ENCODE peak calls at places on chromosomes 2 and 18, in ten cellular contexts. One of them, this sample, is unnamed.

GRCh38 chr18:67513285-67513684 is 3.2 kb downstream of the DSEL start:
- DNase-seq in effector memory CD4-positive, alpha-beta T cell: no peak
- DNase-seq in NCI-H82: peak
- DNase-seq in EL: no peak
- DNase-seq in activated CD4-positive, alpha-beta T cell treated with anti-CD3 and anti-CD28 coated beads, Interleukin-2, amount 50 U/mL, for 48 hours: no peak
- DNase-seq in HT1080: peak
- DNase-seq in NT2/D1: no peak
- DNase-seq in fibroblast of gingiva: no peak
- DNase-seq in endodermal cell: no peak
- DNase-seq in bronchial epithelial cell: peak
- DNase-seq in this sample: no peak

GRCh38 chr2:116874021-116874420 is 940.5 kb upstream of the DDX18 start:
- DNase-seq in NCI-H82: peak
- DNase-seq in HT1080: no peak
- DNase-seq in effector memory CD4-positive, alpha-beta T cell: no peak
- DNase-seq in fibroblast of gingiva: no peak
- DNase-seq in bronchial epithelial cell: no peak
- DNase-seq in activated CD4-positive, alpha-beta T cell treated with anti-CD3 and anti-CD28 coated beads, Interleukin-2, amount 50 U/mL, for 48 hours: no peak
- DNase-seq in NT2/D1: no peak
- DNase-seq in EL: no peak
- DNase-seq in endodermal cell: no peak
- DNase-seq in this sample: no peak

GRCh38 chr2:30385327-30385726 is 61.7 kb upstream of the LCLAT1 start:
- DNase-seq in NCI-H82: no peak
- DNase-seq in endodermal cell: peak
- DNase-seq in bronchial epithelial cell: peak
- DNase-seq in activated CD4-positive, alpha-beta T cell treated with anti-CD3 and anti-CD28 coated beads, Interleukin-2, amount 50 U/mL, for 48 hours: no peak
- DNase-seq in fibroblast of gingiva: no peak
- DNase-seq in effector memory CD4-positive, alpha-beta T cell: no peak
- DNase-seq in NT2/D1: no peak
- DNase-seq in EL: peak
- DNase-seq in HT1080: peak
- DNase-seq in this sample: peak

GRCh38 chr18:57242285-57242684 is 95.4 kb downstream of the BOD1L2 start:
- DNase-seq in endodermal cell: no peak
- DNase-seq in NT2/D1: no peak
- DNase-seq in fibroblast of gingiva: no peak
- DNase-seq in bronchial epithelial cell: no peak
- DNase-seq in EL: no peak
- DNase-seq in NCI-H82: no peak
- DNase-seq in HT1080: no peak
- DNase-seq in activated CD4-positive, alpha-beta T cell treated with anti-CD3 and anti-CD28 coated beads, Interleukin-2, amount 50 U/mL, for 48 hours: no peak
- DNase-seq in effector memory CD4-positive, alpha-beta T cell: no peak
- DNase-seq in this sample: no peak

GRCh38 chr18:40367576-40367975 is 1587.5 kb upstream of the PIK3C3 start:
- DNase-seq in endodermal cell: no peak
- DNase-seq in EL: no peak
- DNase-seq in bronchial epithelial cell: no peak
- DNase-seq in HT1080: no peak
- DNase-seq in NT2/D1: no peak
- DNase-seq in effector memory CD4-positive, alpha-beta T cell: no peak
- DNase-seq in NCI-H82: no peak
- DNase-seq in activated CD4-positive, alpha-beta T cell treated with anti-CD3 and anti-CD28 coated beads, Interleukin-2, amount 50 U/mL, for 48 hours: no peak
- DNase-seq in fibroblast of gingiva: no peak
- DNase-seq in this sample: no peak

GRCh38 chr2:12456293-12457151 is 260.2 kb upstream of the TRIB2 start:
- DNase-seq in effector memory CD4-positive, alpha-beta T cell: no peak
- DNase-seq in activated CD4-positive, alpha-beta T cell treated with anti-CD3 and anti-CD28 coated beads, Interleukin-2, amount 50 U/mL, for 48 hours: peak
- DNase-seq in EL: peak
- DNase-seq in NCI-H82: peak
- DNase-seq in bronchial epithelial cell: peak
- DNase-seq in endodermal cell: peak
- DNase-seq in HT1080: peak
- DNase-seq in NT2/D1: no peak
- DNase-seq in fibroblast of gingiva: peak
- DNase-seq in this sample: no peak

GRCh38 chr18:9743200-9744016 is 35.3 kb downstream of the RAB31 start:
- DNase-seq in bronchial epithelial cell: peak
- DNase-seq in fibroblast of gingiva: peak
- DNase-seq in effector memory CD4-positive, alpha-beta T cell: no peak
- DNase-seq in HT1080: peak
- DNase-seq in EL: peak
- DNase-seq in NT2/D1: peak
- DNase-seq in NCI-H82: no peak
- DNase-seq in endodermal cell: peak
- DNase-seq in activated CD4-positive, alpha-beta T cell treated with anti-CD3 and anti-CD28 coated beads, Interleukin-2, amount 50 U/mL, for 48 hours: no peak
- DNase-seq in this sample: no peak

GRCh38 chr2:239055756-239056493 is 208.0 kb downstream of the TWIST2 start:
- DNase-seq in effector memory CD4-positive, alpha-beta T cell: no peak
- DNase-seq in EL: peak
- DNase-seq in HT1080: peak
- DNase-seq in activated CD4-positive, alpha-beta T cell treated with anti-CD3 and anti-CD28 coated beads, Interleukin-2, amount 50 U/mL, for 48 hours: no peak
- DNase-seq in bronchial epithelial cell: no peak
- DNase-seq in fibroblast of gingiva: no peak
- DNase-seq in endodermal cell: no peak
- DNase-seq in NCI-H82: no peak
- DNase-seq in NT2/D1: no peak
- DNase-seq in this sample: no peak

GRCh38 chr2:11967946-11968465 is 221.6 kb downstream of the LPIN1 start:
- DNase-seq in activated CD4-positive, alpha-beta T cell treated with anti-CD3 and anti-CD28 coated beads, Interleukin-2, amount 50 U/mL, for 48 hours: no peak
- DNase-seq in endodermal cell: no peak
- DNase-seq in NCI-H82: peak
- DNase-seq in fibroblast of gingiva: no peak
- DNase-seq in NT2/D1: no peak
- DNase-seq in bronchial epithelial cell: peak
- DNase-seq in HT1080: no peak
- DNase-seq in effector memory CD4-positive, alpha-beta T cell: no peak
- DNase-seq in EL: peak
- DNase-seq in this sample: no peak

GRCh38 chr2:205681836-205682238 is 464 bp upstream of the NRP2 start:
- DNase-seq in endodermal cell: peak
- DNase-seq in EL: no peak
- DNase-seq in activated CD4-positive, alpha-beta T cell treated with anti-CD3 and anti-CD28 coated beads, Interleukin-2, amount 50 U/mL, for 48 hours: peak
- DNase-seq in NCI-H82: peak
- DNase-seq in effector memory CD4-positive, alpha-beta T cell: no peak
- DNase-seq in NT2/D1: no peak
- DNase-seq in bronchial epithelial cell: no peak
- DNase-seq in HT1080: no peak
- DNase-seq in fibroblast of gingiva: no peak
- DNase-seq in this sample: peak

GRCh38 chr2:38496927-38497669 is 105.6 kb downstream of the HNRNPLL start:
- DNase-seq in bronchial epithelial cell: no peak
- DNase-seq in HT1080: no peak
- DNase-seq in NCI-H82: no peak
- DNase-seq in NT2/D1: no peak
- DNase-seq in endodermal cell: no peak
- DNase-seq in fibroblast of gingiva: peak
- DNase-seq in effector memory CD4-positive, alpha-beta T cell: no peak
- DNase-seq in EL: no peak
- DNase-seq in activated CD4-positive, alpha-beta T cell treated with anti-CD3 and anti-CD28 coated beads, Interleukin-2, amount 50 U/mL, for 48 hours: no peak
- DNase-seq in this sample: no peak

GRCh38 chr18:8045160-8045885 is 478.2 kb downstream of the PTPRM start:
- DNase-seq in activated CD4-positive, alpha-beta T cell treated with anti-CD3 and anti-CD28 coated beads, Interleukin-2, amount 50 U/mL, for 48 hours: no peak
- DNase-seq in effector memory CD4-positive, alpha-beta T cell: no peak
- DNase-seq in NCI-H82: no peak
- DNase-seq in HT1080: peak
- DNase-seq in endodermal cell: no peak
- DNase-seq in bronchial epithelial cell: no peak
- DNase-seq in EL: peak
- DNase-seq in NT2/D1: no peak
- DNase-seq in fibroblast of gingiva: no peak
- DNase-seq in this sample: no peak

GRCh38 chr2:122748552-122749011 is 993.1 kb downstream of the TSN start:
- DNase-seq in NCI-H82: no peak
- DNase-seq in NT2/D1: no peak
- DNase-seq in effector memory CD4-positive, alpha-beta T cell: no peak
- DNase-seq in bronchial epithelial cell: peak
- DNase-seq in EL: peak
- DNase-seq in activated CD4-positive, alpha-beta T cell treated with anti-CD3 and anti-CD28 coated beads, Interleukin-2, amount 50 U/mL, for 48 hours: no peak
- DNase-seq in HT1080: peak
- DNase-seq in endodermal cell: peak
- DNase-seq in fibroblast of gingiva: no peak
- DNase-seq in this sample: no peak

GRCh38 chr2:6865346-6866238 is at the start of gene CMPK2:
- DNase-seq in NT2/D1: peak
- DNase-seq in fibroblast of gingiva: peak
- DNase-seq in NCI-H82: peak
- DNase-seq in activated CD4-positive, alpha-beta T cell treated with anti-CD3 and anti-CD28 coated beads, Interleukin-2, amount 50 U/mL, for 48 hours: peak
- DNase-seq in EL: peak
- DNase-seq in effector memory CD4-positive, alpha-beta T cell: peak
- DNase-seq in HT1080: peak
- DNase-seq in bronchial epithelial cell: no peak
- DNase-seq in endodermal cell: peak
- DNase-seq in this sample: peak

GRCh38 chr2:241636182-241636982 is 576 bp downstream of the THAP4 start:
- DNase-seq in activated CD4-positive, alpha-beta T cell treated with anti-CD3 and anti-CD28 coated beads, Interleukin-2, amount 50 U/mL, for 48 hours: peak
- DNase-seq in fibroblast of gingiva: peak
- DNase-seq in effector memory CD4-positive, alpha-beta T cell: no peak
- DNase-seq in bronchial epithelial cell: no peak
- DNase-seq in EL: peak
- DNase-seq in endodermal cell: peak
- DNase-seq in HT1080: peak
- DNase-seq in NT2/D1: no peak
- DNase-seq in NCI-H82: peak
- DNase-seq in this sample: peak

GRCh38 chr18:58314284-58314683 is 270.3 kb downstream of the NEDD4L start:
- DNase-seq in endodermal cell: no peak
- DNase-seq in effector memory CD4-positive, alpha-beta T cell: no peak
- DNase-seq in EL: peak
- DNase-seq in activated CD4-positive, alpha-beta T cell treated with anti-CD3 and anti-CD28 coated beads, Interleukin-2, amount 50 U/mL, for 48 hours: no peak
- DNase-seq in bronchial epithelial cell: peak
- DNase-seq in HT1080: peak
- DNase-seq in fibroblast of gingiva: peak
- DNase-seq in NT2/D1: no peak
- DNase-seq in NCI-H82: no peak
- DNase-seq in this sample: no peak

GRCh38 chr18:21735452-21736015 is 5.1 kb upstream of the MIB1 start:
- DNase-seq in effector memory CD4-positive, alpha-beta T cell: peak
- DNase-seq in fibroblast of gingiva: no peak
- DNase-seq in NT2/D1: peak
- DNase-seq in activated CD4-positive, alpha-beta T cell treated with anti-CD3 and anti-CD28 coated beads, Interleukin-2, amount 50 U/mL, for 48 hours: peak
- DNase-seq in bronchial epithelial cell: peak
- DNase-seq in NCI-H82: peak
- DNase-seq in HT1080: peak
- DNase-seq in EL: peak
- DNase-seq in endodermal cell: peak
- DNase-seq in this sample: no peak

GRCh38 chr18:25921677-25922421 is 168.6 kb downstream of the SS18 start:
- DNase-seq in activated CD4-positive, alpha-beta T cell treated with anti-CD3 and anti-CD28 coated beads, Interleukin-2, amount 50 U/mL, for 48 hours: peak
- DNase-seq in EL: peak
- DNase-seq in endodermal cell: peak
- DNase-seq in NT2/D1: peak
- DNase-seq in HT1080: peak
- DNase-seq in fibroblast of gingiva: peak
- DNase-seq in bronchial epithelial cell: peak
- DNase-seq in effector memory CD4-positive, alpha-beta T cell: peak
- DNase-seq in NCI-H82: peak
- DNase-seq in this sample: peak

GRCh38 chr2:20048488-20049443 is 2.7 kb downstream of the LAPTM4A start:
- DNase-seq in NT2/D1: no peak
- DNase-seq in bronchial epithelial cell: no peak
- DNase-seq in HT1080: no peak
- DNase-seq in activated CD4-positive, alpha-beta T cell treated with anti-CD3 and anti-CD28 coated beads, Interleukin-2, amount 50 U/mL, for 48 hours: no peak
- DNase-seq in NCI-H82: peak
- DNase-seq in endodermal cell: no peak
- DNase-seq in effector memory CD4-positive, alpha-beta T cell: no peak
- DNase-seq in EL: no peak
- DNase-seq in fibroblast of gingiva: no peak
- DNase-seq in this sample: no peak